ENCODE peak calls at places on chromosomes 6 and 20, in four cellular contexts. Y is glutamatergic neuron, S is neural progenitor cell, X is endothelial cell. U is an unnamed sample.

GRCh38 chr20:25257130-25257529 is 9.2 kb downstream of the PYGB start:
- DNase-seq in Y (no peak), S (no peak), X (no peak), U (no peak)

GRCh38 chr20:11582073-11582472 is 335.6 kb upstream of the BTBD3 start:
- DNase-seq in Y (no peak), S (no peak), X (no peak), U (no peak)

GRCh38 chr6:68038815-68039408 is 596.2 kb upstream of the ADGRB3 start:
- DNase-seq in Y (no peak), S (no peak), X (no peak), U (no peak)

GRCh38 chr20:48948612-48949011 is 27.1 kb downstream of the ARFGEF2 start:
- DNase-seq in Y (no peak), S (no peak), X (no peak), U (no peak)

GRCh38 chr6:151067684-151068596 is 171.8 kb upstream of the AKAP12 start:
- DNase-seq in Y (no peak), S (no peak), X (no peak), U (no peak)

GRCh38 chr20:44526129-44526528 is 4.3 kb upstream of the SERINC3 start:
- DNase-seq in Y (no peak), S (no peak), X (no peak), U (no peak)

GRCh38 chr6:104954091-104954797 is 2.7 kb upstream of the LIN28B start:
- DNase-seq in Y (no peak), S (peak), X (no peak), U (no peak)

GRCh38 chr6:99011151-99011550 is 63.4 kb upstream of the FBXL4 start:
- DNase-seq in Y (no peak), S (no peak), X (no peak), U (no peak)

GRCh38 chr6:7389451-7390217 is at the start of the genes CAGE1 and RIOK1:
- DNase-seq in Y (peak), S (peak), X (peak), U (peak)
- TF ChIP-seq CTCF in Y (peak), S (peak), X (peak), U (no peak)

GRCh38 chr20:37992802-37993538 is 40.3 kb downstream of the TTI1 start:
- DNase-seq in Y (no peak), S (peak), X (no peak), U (no peak)
- TF ChIP-seq CTCF in Y (peak), S (peak), X (peak), U (peak)

DNA sequence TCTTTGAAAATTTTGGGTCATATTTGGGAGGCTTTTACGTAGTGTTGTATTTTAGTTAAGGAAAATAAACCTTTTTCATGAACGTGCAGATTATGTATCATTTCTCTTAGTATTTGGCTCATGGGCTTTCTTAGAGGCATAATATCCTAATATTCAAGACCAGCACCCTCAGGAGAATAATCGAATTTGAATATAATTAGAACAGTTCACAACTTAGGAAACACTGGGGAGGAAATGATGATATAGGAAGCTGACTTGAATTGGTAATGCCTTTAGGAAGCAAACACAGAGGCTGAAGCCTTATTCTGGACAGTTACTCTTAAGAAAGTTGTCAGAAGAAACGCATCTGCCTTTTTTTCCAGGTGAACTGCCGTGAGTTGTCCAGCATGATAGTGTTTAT is at the start of gene GFRAL:
- DNase-seq in Y (no peak), S (no peak), X (no peak), U (no peak)
- TF ChIP-seq CTCF in Y (no peak), S (no peak), X (no peak), U (no peak)

GRCh38 chr6:111668410-111668809 is 62.7 kb upstream of the TRAF3IP2 start:
- DNase-seq in Y (no peak), S (no peak), X (peak), U (no peak)
- TF ChIP-seq CTCF in Y (peak), S (peak), X (peak), U (no peak)